ENCODE peak calls at places on chromosome 15, in eight cellular contexts. I, K, U, R, D, X, C and G are unnamed samples.

GRCh38 chr15:92011611-92012367 is 158.3 kb downstream of the SLCO3A1 start:
- DNase-seq in R (no peak), U (no peak), D (no peak), K (no peak), X (no peak), C (peak; percentile 48), I (peak; percentile 66), G (peak; percentile 46)

GRCh38 chr15:39685999-39686613 is 96.5 kb downstream of the FSIP1 start:
- DNase-seq in X (peak; percentile 51), I (no peak), D (no peak), R (no peak), U (no peak), C (peak; percentile 63), K (no peak), G (no peak)

GRCh38 chr15:98754283-98755022 is 106.1 kb downstream of the IGF1R start:
- DNase-seq in C (peak; percentile 43), I (no peak), U (no peak), R (no peak), K (no peak), D (no peak), X (peak; percentile 46), G (no peak)

GRCh38 chr15:60548101-60548500 is 69.2 kb upstream of the ICE2 start:
- DNase-seq in D (no peak), K (no peak), I (no peak), U (no peak), C (no peak), X (no peak), R (no peak), G (no peak)

GRCh38 chr15:26087395-26087794 is 224.3 kb upstream of the ATP10A start:
- DNase-seq in U (no peak), R (no peak), X (no peak), D (no peak), C (no peak), I (no peak), K (no peak), G (no peak)

GRCh38 chr15:56929389-56929788 is 10.9 kb downstream of the TCF12 start:
- DNase-seq in K (no peak), U (no peak), X (no peak), R (no peak), D (no peak), C (no peak), I (no peak), G (no peak)

GRCh38 chr15:80630981-80631380 is 64.1 kb upstream of the ABHD17C start:
- DNase-seq in C (no peak), R (no peak), I (no peak), D (no peak), U (peak; percentile 65), K (no peak), X (no peak), G (no peak)

GRCh38 chr15:101521084-101521483 is 31.6 kb upstream of the PCSK6 start:
- DNase-seq in C (no peak), I (no peak), D (no peak), K (no peak), U (no peak), X (no peak), R (no peak), G (no peak)

GRCh38 chr15:39051931-39052705 is 487.5 kb upstream of the RASGRP1 start:
- DNase-seq in I (no peak), X (no peak), K (no peak), U (no peak), D (no peak), R (no peak), C (no peak), G (no peak)

GRCh38 chr15:41584636-41585139 is 25.7 kb downstream of the TYRO3 start:
- DNase-seq in C (no peak), D (no peak), R (no peak), U (no peak), I (no peak), X (no peak), K (no peak), G (no peak)

GRCh38 chr15:91908401-91908800 is 54.9 kb downstream of the SLCO3A1 start:
- DNase-seq in I (no peak), U (no peak), X (no peak), R (no peak), C (no peak), D (no peak), K (no peak), G (no peak)

GRCh38 chr15:64163662-64164362 is 990 bp upstream of the PPIB start:
- DNase-seq in C (peak; percentile 51), U (no peak), R (no peak), I (no peak), K (no peak), D (peak; percentile 75), X (no peak), G (peak; percentile 33)

GRCh38 chr15:85501574-85501973 is 121.2 kb downstream of the AKAP13 start:
- DNase-seq in I (no peak), D (no peak), X (no peak), U (no peak), C (no peak), K (no peak), R (no peak), G (no peak)

GRCh38 chr15:67242665-67243064 is 11.8 kb downstream of the AAGAB start:
- DNase-seq in X (no peak), C (no peak), I (no peak), U (no peak), D (no peak), R (no peak), K (no peak), G (no peak)

GRCh38 chr15:43370310-43370974 is 401 bp downstream of the ZSCAN29 start:
- DNase-seq in K (no peak), C (peak; percentile 36), U (no peak), X (peak; percentile 37), D (no peak), R (no peak), I (no peak), G (peak; percentile 53)
- H3K27ac ChIP-seq in K (peak overlapping the region; percentile 73), C (peak overlapping the region; percentile 42), U (peak overlapping the region; percentile 35), X (peak overlapping the region; percentile 33), D (peak overlapping the region; percentile 77), R (peak overlapping the region; percentile 77), I (peak overlapping the region; percentile 12), G (no peak overlapping the region)

GRCh38 chr15:62742409-62743171 is 300.0 kb upstream of the TPM1 start:
- DNase-seq in C (peak; percentile 71), R (no peak), X (peak; percentile 67), I (no peak), K (peak; percentile 89), U (peak; percentile 85), D (no peak), G (peak; percentile 81)

GRCh38 chr15:62739082-62739481 is 303.5 kb upstream of the TPM1 start:
- DNase-seq in K (no peak), U (no peak), X (no peak), C (no peak), R (no peak), D (no peak), I (no peak), G (no peak)

GRCh38 chr15:62741106-62741505 is 301.4 kb upstream of the TPM1 start:
- DNase-seq in I (no peak), K (no peak), U (no peak), C (no peak), D (no peak), X (no peak), R (no peak), G (no peak)

GRCh38 chr15:62739507-62739906 is 303.0 kb upstream of the TPM1 start:
- DNase-seq in D (no peak), X (no peak), C (no peak), R (no peak), I (no peak), K (no peak), U (no peak), G (no peak)

DNA sequence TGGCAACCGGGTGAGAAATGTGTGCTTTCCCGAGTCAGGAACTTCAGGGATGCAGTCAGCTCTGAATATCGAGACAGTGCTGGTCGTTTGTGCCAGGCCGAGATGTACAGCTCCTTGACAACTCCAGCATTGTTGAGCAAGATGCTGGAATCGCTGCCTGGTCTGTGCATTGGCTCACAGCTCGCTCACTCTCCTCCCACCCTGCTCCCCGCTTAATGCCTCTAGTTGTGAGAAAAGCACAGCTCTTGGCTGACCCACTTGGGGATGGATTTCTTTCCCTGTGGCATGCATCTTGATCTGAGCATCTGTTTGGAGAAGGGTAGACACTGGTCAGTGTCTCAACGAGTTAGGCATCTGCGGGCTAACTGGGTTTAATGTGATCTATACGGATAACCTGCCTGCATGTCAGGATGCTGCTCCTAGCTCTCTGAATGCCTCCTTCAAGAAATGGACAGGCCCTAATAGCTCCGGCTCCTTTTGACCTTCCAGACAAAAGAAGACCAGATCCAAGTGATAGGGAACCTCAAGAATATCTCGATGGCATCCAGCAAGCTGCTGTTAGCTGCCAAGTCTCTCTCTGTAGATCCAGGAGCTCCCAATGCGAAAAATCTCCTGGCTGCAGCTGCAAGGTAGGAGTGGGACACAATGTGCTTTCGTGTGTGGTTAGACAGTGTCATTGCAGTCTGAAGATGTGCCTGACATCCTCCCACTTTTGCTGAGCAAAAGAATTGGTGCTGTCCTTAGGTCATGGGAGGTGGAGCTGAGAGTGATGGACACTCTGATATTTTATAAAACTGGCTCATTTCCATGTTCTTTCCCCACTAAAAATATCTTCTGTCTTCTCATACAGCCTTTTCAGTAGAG is 302.2 kb upstream of the TPM1 start:
- DNase-seq in I (no peak), D (no peak), X (no peak), C (peak; percentile 47), R (no peak), U (no peak), K (no peak), G (no peak)
- H3K4me1 ChIP-seq in I (peaks cover 3% of the 10 kb centered on the region), D (peaks cover 9% of the 10 kb centered on the region), X (peaks cover 13% of the 10 kb centered on the region), C (peaks cover 11% of the 10 kb centered on the region), R (no peaks in the 10 kb centered on the region), U (peaks cover 19% of the 10 kb centered on the region), K (no peaks in the 10 kb centered on the region), G (peaks cover 12% of the 10 kb centered on the region)

GRCh38 chr15:75140080-75140879 is 61.4 kb upstream of the C15orf39 start:
- DNase-seq in X (no peak), U (no peak), K (no peak), D (no peak), R (no peak), C (peak; percentile 79), I (no peak), G (no peak)
- H3K9me3 ChIP-seq in X (peaks cover 23% of the 10 kb centered on the region), U (peaks cover 7% of the 10 kb centered on the region), K (peaks cover 24% of the 10 kb centered on the region), D (peaks cover 38% of the 10 kb centered on the region), R (peaks cover 21% of the 10 kb centered on the region), C (no peaks in the 10 kb centered on the region), I (peaks cover 32% of the 10 kb centered on the region), G (peaks cover 10% of the 10 kb centered on the region)

DNA sequence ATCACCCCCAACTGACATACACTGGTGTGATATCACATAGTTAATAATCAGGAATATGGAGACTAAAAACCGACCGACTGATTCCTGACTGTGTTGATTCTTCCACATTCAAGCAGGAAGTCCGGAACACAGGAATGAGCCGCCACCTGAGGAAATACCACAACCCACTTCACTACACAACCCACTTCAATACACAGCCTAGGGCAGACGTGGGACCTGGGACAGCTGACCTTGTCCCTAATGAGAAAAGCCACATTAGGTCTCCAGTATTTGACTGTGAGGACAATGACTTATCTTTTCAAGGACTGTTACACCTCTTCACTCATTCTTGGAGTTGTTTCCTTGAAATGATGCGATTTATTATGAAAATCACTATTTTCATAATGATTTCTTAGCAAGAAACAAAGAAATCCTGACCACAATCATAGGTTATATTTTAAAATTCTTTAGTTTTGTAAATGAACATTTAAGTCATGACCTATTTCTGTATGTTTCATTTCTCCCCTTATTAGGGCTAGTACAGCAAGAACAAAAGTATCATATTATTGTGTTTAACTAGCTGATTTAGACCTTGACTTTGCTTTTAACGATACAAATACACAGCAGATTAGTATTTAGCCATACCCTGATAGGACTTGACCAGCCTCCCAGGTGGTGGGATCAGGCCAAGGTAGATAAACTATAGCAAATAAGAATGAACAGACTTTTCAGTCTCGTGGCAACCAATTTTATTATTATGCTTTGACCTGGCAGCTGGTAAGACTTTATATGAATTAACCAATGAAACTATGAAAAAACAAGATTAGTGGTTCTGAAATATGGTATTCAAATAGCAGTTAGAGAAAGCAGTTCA is 6.1 kb downstream of the RAB27A start:
- DNase-seq in I (no peak), U (no peak), D (peak; percentile 59), C (no peak), R (no peak), X (no peak), K (no peak), G (no peak)
- H3K27ac ChIP-seq in I (no peak overlapping the region), U (no peak overlapping the region), D (peak overlapping the region; percentile 69), C (no peak overlapping the region), R (peak overlapping the region; percentile 67), X (no peak overlapping the region), K (no peak overlapping the region), G (no peak overlapping the region)